ENCODE peak calls at places on chromosomes 13 and 19, in ten cellular contexts. U is CD8-positive, alpha-beta T cell; O is left cardiac atrium; R is Calu3; H is stimulated activated CD4-positive, alpha-beta T cell treated with anti-CD3 and anti-CD28 coated beads, Interleukin-1b, Interleukin-23, amount 100 ng/mL, for 4 hours; K is iPS DF 19.7; L is RWPE1; Q is uterus; S is HTR-8/SVneo; A is frontal cortex. P is an unnamed sample.

GRCh38 chr13:103388839-103389238 is 322.6 kb upstream of the SLC10A2 start:
- DNase-seq in U (no peak), O (no peak), R (no peak), H (no peak), K (no peak), L (no peak), Q (no peak), S (no peak), A (no peak), P (no peak)

GRCh38 chr13:96279904-96280303 is 190.0 kb downstream of the HS6ST3 start:
- DNase-seq in U (no peak), O (no peak), R (no peak), H (no peak), K (no peak), L (no peak), Q (no peak), S (no peak), A (no peak), P (no peak)

GRCh38 chr19:16213076-16213475 is 15.4 kb downstream of the AP1M1 start:
- DNase-seq in U (no peak), O (no peak), R (no peak), H (no peak), K (no peak), L (no peak), Q (no peak), S (no peak), A (no peak), P (no peak)

GRCh38 chr13:29991343-29991742 is 140.9 kb upstream of the UBL3 start:
- DNase-seq in U (no peak), O (no peak), R (no peak), H (no peak), K (no peak), L (peak; percentile 20), Q (no peak), S (peak; percentile 57), A (no peak), P (no peak)

GRCh38 chr19:41853344-41853743 is 6.7 kb upstream of the RPS19 start:
- DNase-seq in U (no peak), O (no peak), R (no peak), H (no peak), K (no peak), L (no peak), Q (no peak), S (no peak), A (no peak), P (no peak)

GRCh38 chr13:40171566-40171965 is 494.9 kb downstream of the FOXO1 start:
- DNase-seq in U (no peak), O (no peak), R (no peak), H (no peak), K (no peak), L (no peak), Q (no peak), S (no peak), A (no peak), P (no peak)

GRCh38 chr19:17757125-17757524 is 5.8 kb downstream of the FCHO1 start:
- DNase-seq in U (no peak), O (peak; percentile 63), R (peak; percentile 62), H (no peak), K (no peak), L (peak; percentile 73), Q (peak; percentile 26), S (peak; percentile 62), A (peak; percentile 75), P (no peak)

GRCh38 chr13:105220886-105221285 is 1314.6 kb downstream of the EFNB2 start:
- DNase-seq in U (no peak), O (no peak), R (no peak), H (no peak), K (no peak), L (no peak), Q (no peak), S (no peak), A (no peak), P (no peak)

GRCh38 chr13:23673354-23673753 is 103.1 kb downstream of the TNFRSF19 start:
- DNase-seq in U (no peak), O (no peak), R (no peak), H (no peak), K (no peak), L (peak; percentile 13), Q (peak; percentile 49), S (peak; percentile 14), A (no peak), P (no peak)

GRCh38 chr19:10334340-10335148 is 1.2 kb upstream of the RAVER1 start:
- DNase-seq in U (peak; percentile 25), O (peak; percentile 97), R (peak; percentile 92), H (peak; percentile 35), K (no peak), L (peak; percentile 91), Q (peak; percentile 97), S (peak; percentile 92), A (peak; percentile 78), P (no peak)

GRCh38 chr19:44675516-44675915 is 4.2 kb downstream of the CEACAM19 start:
- DNase-seq in U (no peak), O (no peak), R (no peak), H (no peak), K (no peak), L (no peak), Q (no peak), S (no peak), A (no peak), P (no peak)

GRCh38 chr19:6510618-6511017 is 8.5 kb upstream of the TUBB4A start:
- DNase-seq in U (no peak), O (no peak), R (no peak), H (no peak), K (no peak), L (no peak), Q (no peak), S (no peak), A (no peak), P (no peak)